ENCODE peak calls at places on chromosomes 3 and 15, in six cellular contexts. Z, F, U, L, G and S are unnamed samples.

GRCh38 chr15:42313463-42313862 is 40.2 kb upstream of the TMEM87A start:
- DNase-seq in F (no peak), L (no peak), G (no peak), Z (no peak), U (no peak), S (no peak)

GRCh38 chr3:100002599-100003350 is 111.5 kb downstream of the FILIP1L start:
- DNase-seq in G (no peak), L (no peak), F (no peak), U (no peak), Z (peak; percentile 8), S (no peak)

GRCh38 chr15:88752501-88752900 is 50.7 kb upstream of the ACAN start:
- DNase-seq in Z (no peak), L (no peak), U (no peak), F (no peak), G (no peak), S (no peak)

GRCh38 chr3:188152660-188153497 is 1.1 kb upstream of the LPP start:
- DNase-seq in F (no peak), U (no peak), Z (peak; percentile 45), G (peak; percentile 15), L (no peak), S (peak; percentile 80)

GRCh38 chr3:69882560-69882959 is 117.0 kb upstream of the SAMMSON start:
- DNase-seq in G (no peak), L (no peak), F (no peak), U (no peak), Z (no peak), S (no peak)

GRCh38 chr3:65485826-65486592 is 552.7 kb downstream of the MAGI1 start:
- DNase-seq in F (no peak), U (no peak), L (no peak), Z (no peak), G (no peak), S (no peak)

GRCh38 chr3:122284486-122284885 is 40.6 kb upstream of the CSTA start:
- DNase-seq in U (no peak), G (no peak), L (no peak), F (no peak), Z (no peak), S (no peak)

GRCh38 chr3:23968467-23969184 is 23.5 kb downstream of the NR1D2 start:
- DNase-seq in G (no peak), L (no peak), Z (no peak), U (no peak), F (no peak), S (no peak)

GRCh38 chr3:127848131-127849129 is 26.1 kb upstream of the MGLL start:
- DNase-seq in L (no peak), F (no peak), U (no peak), Z (no peak), G (no peak), S (no peak)

GRCh38 chr15:40328176-40328575 is 4.7 kb downstream of the INAFM2 start:
- DNase-seq in F (no peak), Z (no peak), U (no peak), G (no peak), L (no peak), S (no peak)

GRCh38 chr3:55647675-55648074 is 160.6 kb upstream of the WNT5A start:
- DNase-seq in Z (no peak), G (no peak), F (no peak), L (no peak), U (no peak), S (no peak)